ENCODE peak calls at places on chromosomes 16 and 17, in seven cellular contexts. X is mesenchymal stem cell, K is IMR-90, N is H1, D is H9, B is mesendoderm, R is trophoblast cell. Q is an unnamed sample.

GRCh38 chr16:56649820-56650219 is 1.9 kb upstream of the MT1B start:
- DNase-seq in X (no peak), K (no peak), N (no peak), D (no peak), B (no peak), R (peak; percentile 69), Q (no peak)

GRCh38 chr17:17028059-17028877 is 14.0 kb upstream of the MPRIP start:
- DNase-seq in X (peak; percentile 48), K (peak; percentile 35), N (peak; percentile 66), D (peak; percentile 96), B (peak; percentile 93), R (peak; percentile 100), Q (peak; percentile 41)

GRCh38 chr17:10151667-10152496 is 46.5 kb downstream of the GAS7 start:
- DNase-seq in X (no peak), K (no peak), N (no peak), D (no peak), B (peak; percentile 54), R (no peak), Q (no peak)

GRCh38 chr16:88885693-88886253 is 19.3 kb upstream of the PABPN1L start:
- DNase-seq in X (no peak), K (no peak), N (no peak), D (no peak), B (no peak), R (no peak), Q (no peak)

GRCh38 chr17:4509923-4510614 is 11.4 kb downstream of the SPNS2 start:
- DNase-seq in X (no peak), K (no peak), N (no peak), D (no peak), B (no peak), R (no peak), Q (no peak)

GRCh38 chr17:66276328-66276937 is 26.0 kb upstream of the PRKCA start:
- DNase-seq in X (peak; percentile 43), K (peak; percentile 70), N (no peak), D (no peak), B (peak; percentile 28), R (peak; percentile 10), Q (no peak)

GRCh38 chr16:55663770-55664677 is 8.2 kb downstream of the SLC6A2 start:
- DNase-seq in X (no peak), K (no peak), N (no peak), D (no peak), B (peak; percentile 54), R (peak; percentile 99), Q (no peak)

GRCh38 chr16:83031524-83031923 is 404.8 kb downstream of the CDH13 start:
- DNase-seq in X (no peak), K (peak; percentile 8), N (no peak), D (no peak), B (peak; percentile 8), R (no peak), Q (no peak)

GRCh38 chr17:2837147-2837561 is 40.9 kb downstream of the RAP1GAP2 start:
- DNase-seq in X (no peak), K (no peak), N (no peak), D (no peak), B (no peak), R (no peak), Q (no peak)

GRCh38 chr16:86565644-86566511 is 751 bp upstream of the FOXC2 start:
- DNase-seq in X (no peak), K (no peak), N (no peak), D (peak; percentile 50), B (peak; percentile 34), R (no peak), Q (no peak)

GRCh38 chr16:86566601-86566965 is at the start of gene FOXC2:
- DNase-seq in X (peak; percentile 93), K (peak; percentile 94), N (peak; percentile 96), D (peak; percentile 92), B (peak; percentile 95), R (no peak), Q (peak; percentile 83)

GRCh38 chr16:86567701-86568571 is 1.3 kb downstream of the FOXC2 start:
- DNase-seq in X (peak; percentile 49), K (peak; percentile 39), N (peak; percentile 75), D (peak; percentile 47), B (peak; percentile 33), R (no peak), Q (no peak)

GRCh38 chr16:86568677-86569623 is 2.3 kb downstream of the FOXC2 start:
- DNase-seq in X (no peak), K (no peak), N (no peak), D (peak; percentile 31), B (peak; percentile 19), R (no peak), Q (no peak)

DNA sequence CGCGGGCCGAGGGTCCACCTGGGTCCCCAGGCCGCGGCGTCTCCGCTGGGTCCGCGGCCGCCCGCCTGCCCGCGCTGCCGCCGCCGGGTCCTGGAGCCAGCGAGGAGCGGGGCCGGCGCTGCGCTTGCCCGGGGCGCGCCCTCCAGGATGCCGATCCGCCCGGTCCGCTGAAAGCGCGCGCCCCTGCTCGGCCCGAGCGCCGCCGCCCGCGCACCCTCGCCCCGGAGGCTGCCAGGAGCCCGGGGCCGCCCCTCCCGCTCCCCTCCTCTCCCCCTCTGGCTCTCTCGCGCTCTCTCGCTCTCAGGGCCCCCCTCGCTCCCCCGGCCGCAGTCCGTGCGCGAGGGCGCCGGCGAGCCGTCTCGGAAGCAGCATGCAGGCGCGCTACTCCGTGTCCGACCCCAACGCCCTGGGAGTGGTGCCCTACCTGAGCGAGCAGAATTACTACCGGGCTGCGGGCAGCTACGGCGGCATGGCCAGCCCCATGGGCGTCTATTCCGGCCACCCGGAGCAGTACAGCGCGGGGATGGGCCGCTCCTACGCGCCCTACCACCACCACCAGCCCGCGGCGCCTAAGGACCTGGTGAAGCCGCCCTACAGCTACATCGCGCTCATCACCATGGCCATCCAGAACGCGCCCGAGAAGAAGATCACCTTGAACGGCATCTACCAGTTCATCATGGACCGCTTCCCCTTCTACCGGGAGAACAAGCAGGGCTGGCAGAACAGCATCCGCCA is 504 bp downstream of the FOXC2 start:
- DNase-seq in X (peak; percentile 75), K (peak; percentile 62), N (peak; percentile 77), D (peak; percentile 67), B (peak; percentile 64), R (no peak), Q (no peak)
- H2BK5ac ChIP-seq in X (peak overlapping the region; percentile 86), K (peak overlapping the region; percentile 87), N (no peak overlapping the region), D (no peak overlapping the region), B (no peak overlapping the region), R (no peak overlapping the region), Q (no peak overlapping the region)

DNA sequence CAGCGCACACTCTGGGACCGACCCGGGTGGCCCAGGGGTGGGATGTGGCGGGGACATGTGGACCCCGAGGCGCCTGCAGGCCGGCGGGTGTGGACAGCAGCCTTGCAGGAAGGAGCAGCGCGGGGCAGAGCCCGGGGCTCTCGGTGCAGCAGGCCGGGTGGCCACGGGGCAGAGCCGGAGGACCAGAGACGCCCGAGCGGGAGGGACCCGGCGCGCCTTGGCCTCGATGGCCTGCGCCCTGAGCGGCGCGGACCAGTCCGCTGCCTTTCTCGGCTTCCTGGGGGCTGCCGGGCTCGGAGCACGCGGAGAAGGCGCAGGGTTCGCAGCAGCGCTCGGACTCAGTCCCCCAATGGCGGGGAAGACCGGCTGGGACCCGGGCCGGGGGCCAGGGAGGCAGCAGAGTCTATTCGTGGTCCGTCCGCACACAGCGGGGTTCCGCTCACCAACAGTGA is 43.4 kb downstream of the OSBPL7 start:
- DNase-seq in X (no peak), K (no peak), N (no peak), D (peak; percentile 46), B (no peak), R (no peak), Q (no peak)
- H3K27me3 ChIP-seq in X (peaks cover 44% of the 10 kb centered on the region), K (peaks cover 63% of the 10 kb centered on the region), N (no peaks in the 10 kb centered on the region), D (peaks cover 2% of the 10 kb centered on the region), B (no peaks in the 10 kb centered on the region), R (peaks cover 5% of the 10 kb centered on the region), Q (peaks cover 4% of the 10 kb centered on the region)

DNA sequence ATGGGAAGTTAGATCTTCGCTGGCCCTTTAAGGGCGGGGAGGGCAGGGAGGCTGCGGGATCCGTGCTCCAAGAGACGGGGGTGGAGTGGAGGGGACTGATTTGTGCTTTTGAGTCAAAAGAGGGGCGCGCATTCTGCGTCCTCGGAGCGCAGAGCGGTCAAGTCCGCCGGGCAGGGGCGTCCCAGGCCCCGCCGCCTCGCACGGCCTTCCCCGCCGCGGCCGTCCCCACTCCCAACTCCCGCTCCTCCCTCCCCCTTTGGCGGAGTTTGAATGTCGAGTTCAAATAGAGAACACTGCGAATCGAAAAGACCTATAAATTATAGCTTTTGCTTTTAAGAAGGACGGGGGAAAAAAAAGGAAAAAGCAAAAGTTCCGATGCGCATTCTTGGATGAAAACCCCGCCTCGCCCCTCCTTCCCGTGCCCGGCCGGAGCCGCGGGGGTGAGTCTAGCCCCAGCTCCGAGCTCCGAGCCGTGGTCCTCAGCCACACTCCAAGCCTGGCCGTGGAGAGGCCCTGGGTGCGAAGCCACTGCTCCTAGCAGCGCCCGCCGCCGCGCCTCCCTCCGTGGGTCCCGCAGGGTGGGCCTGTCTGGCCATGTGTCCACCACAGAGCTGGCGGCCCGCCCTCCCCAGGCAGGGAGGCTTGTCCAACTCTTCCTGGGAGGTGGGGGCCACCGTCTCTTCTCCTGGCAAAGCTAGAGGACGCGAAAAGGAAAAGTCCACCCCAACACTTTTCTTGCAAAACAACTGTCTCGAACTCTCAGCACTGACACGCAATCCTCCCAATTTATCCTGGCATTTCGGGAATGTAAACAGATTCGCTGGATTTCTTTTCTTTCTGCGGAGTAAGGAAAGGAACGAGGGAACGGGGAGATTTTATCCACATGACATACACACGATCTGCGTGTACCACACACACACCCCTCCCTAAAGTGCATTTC is 3.6 kb downstream of the CBX8 start:
- DNase-seq in X (peak; percentile 97), K (peak; percentile 92), N (peak; percentile 66), D (no peak), B (peak; percentile 51), R (no peak), Q (no peak)
- H2BK5ac ChIP-seq in X (no peak overlapping the region), K (peak overlapping the region; percentile 95), N (no peak overlapping the region), D (no peak overlapping the region), B (no peak overlapping the region), R (no peak overlapping the region), Q (no peak overlapping the region)

DNA sequence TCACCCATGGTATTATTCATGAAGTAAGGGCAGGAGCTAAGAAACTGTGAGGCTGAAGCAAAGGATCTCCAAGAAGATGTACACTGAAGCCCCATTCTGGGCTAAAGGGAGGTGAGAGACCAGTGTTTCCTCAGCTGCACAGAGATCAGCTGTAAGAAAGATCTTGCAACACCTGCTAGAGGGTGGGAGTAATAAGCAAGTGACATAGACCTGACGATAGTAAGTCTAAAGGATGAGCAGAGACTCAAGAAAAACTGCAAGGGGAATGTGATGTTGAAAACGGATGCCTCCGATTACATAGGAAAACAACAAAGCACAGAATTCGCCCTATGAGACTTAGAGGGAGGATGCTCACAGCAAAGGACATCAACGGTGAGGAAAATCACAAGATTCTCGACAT is at the start of gene OR4D2:
- DNase-seq in X (no peak), K (no peak), N (no peak), D (no peak), B (no peak), R (no peak), Q (no peak)
- H3K27me3 ChIP-seq in X (peaks cover 30% of the 10 kb centered on the region), K (peaks cover 2% of the 10 kb centered on the region), N (peaks cover 2% of the 10 kb centered on the region), D (no peaks in the 10 kb centered on the region), B (no peaks in the 10 kb centered on the region), R (no peaks in the 10 kb centered on the region), Q (peaks cover 5% of the 10 kb centered on the region)